ENCODE peak calls at places on chromosomes 4 and X, in seven cellular contexts. P is BE2C; A is Karpas-422; R is GM23338; I is EL; L is astrocyte of the cerebellum; J is activated CD4-positive, alpha-beta T cell treated with anti-CD3 and anti-CD28 coated beads, Interleukin-2, amount 10 ng/mL, durations not matched to agents 7 days and 5 days. B is an unnamed sample.

GRCh38 chr4:182807841-182808548 is 109.2 kb downstream of the DCTD start:
- DNase-seq in P (no peak), A (no peak), R (peak), I (no peak), L (no peak), J (no peak), B (no peak)

GRCh38 chr4:44632089-44632488 is 19.3 kb downstream of the YIPF7 start:
- DNase-seq in P (no peak), A (peak), R (no peak), I (no peak), L (no peak), J (no peak), B (no peak)

GRCh38 chr4:48252313-48252712 is 17.3 kb downstream of the TEC start:
- DNase-seq in P (no peak), A (no peak), R (no peak), I (no peak), L (no peak), J (no peak), B (no peak)

GRCh38 chr4:153346031-153346430 is 1.5 kb downstream of the MND1 start:
- DNase-seq in P (no peak), A (peak), R (no peak), I (no peak), L (no peak), J (no peak), B (no peak)

GRCh38 chrX:129781134-129782014 is 1.6 kb downstream of the SASH3 start:
- DNase-seq in P (no peak), A (peak), R (no peak), I (no peak), L (no peak), J (peak), B (no peak)

GRCh38 chr4:77148081-77148480 is 8.9 kb upstream of the CCNG2 start:
- DNase-seq in P (no peak), A (no peak), R (no peak), I (no peak), L (no peak), J (no peak), B (no peak)

GRCh38 chrX:155056471-155056870 is 14.5 kb downstream of the CMC4 start:
- DNase-seq in P (no peak), A (no peak), R (no peak), I (no peak), L (no peak), J (peak), B (no peak)

GRCh38 chr4:73376962-73377361 is 27.1 kb upstream of the ALB start:
- DNase-seq in P (no peak), A (no peak), R (no peak), I (no peak), L (no peak), J (no peak), B (no peak)

GRCh38 chr4:118729287-118730286 is 44.4 kb downstream of the METTL14 start:
- DNase-seq in P (no peak), A (no peak), R (no peak), I (peak), L (peak), J (peak), B (no peak)

GRCh38 chr4:15717647-15718416 is 15.0 kb downstream of the BST1 start:
- DNase-seq in P (no peak), A (no peak), R (no peak), I (peak), L (no peak), J (no peak), B (no peak)

GRCh38 chrX:54934058-54934457 is 13.4 kb downstream of the TRO start:
- DNase-seq in P (no peak), A (no peak), R (no peak), I (no peak), L (no peak), J (no peak), B (no peak)

GRCh38 chrX:130082244-130083106 is 27.8 kb downstream of the ELF4 start:
- DNase-seq in P (no peak), A (peak), R (no peak), I (no peak), L (no peak), J (peak), B (no peak)